ENCODE peak calls at places on chromosomes 4 and X, in four cellular contexts. S, W, P and R are unnamed samples.

GRCh38 chrX:111445485-111445884 is 33.5 kb upstream of the DCX start:
- DNase-seq in S (peak; percentile 42), P (no peak), W (no peak), R (peak; percentile 24)

GRCh38 chr4:185881427-185881826 is 69.4 kb upstream of the SORBS2 start:
- DNase-seq in S (peak; percentile 52), W (no peak), P (no peak), R (no peak)

GRCh38 chrX:6432211-6432610 is 102.7 kb downstream of the VCX3A start:
- DNase-seq in P (no peak), S (no peak), W (no peak), R (peak; percentile 3)

GRCh38 chr4:27128431-27128830 is 267.8 kb downstream of the STIM2 start:
- DNase-seq in S (no peak), W (no peak), P (no peak), R (no peak)

GRCh38 chr4:71241467-71242401 is 97.1 kb upstream of the SLC4A4 start:
- DNase-seq in P (no peak), S (no peak), W (no peak), R (no peak)

GRCh38 chrX:2708601-2709200 is 17.6 kb downstream of the CD99 start:
- DNase-seq in P (no peak), W (no peak), S (no peak), R (no peak)

GRCh38 chrX:47854474-47854873 is 17.8 kb downstream of the ZNF81 start:
- DNase-seq in P (no peak), W (no peak), S (peak; percentile 54), R (peak; percentile 5)

GRCh38 chr4:15451181-15451865 is 18.4 kb upstream of the CC2D2A start:
- DNase-seq in P (no peak), S (peak; percentile 77), W (no peak), R (peak; percentile 1)

GRCh38 chr4:142596121-142596520 is 250.0 kb downstream of the INPP4B start:
- DNase-seq in W (no peak), S (no peak), P (no peak), R (no peak)

GRCh38 chrX:119503484-119503861 is 35.2 kb downstream of the SLC25A5 start:
- DNase-seq in P (no peak), W (no peak), S (peak; percentile 91), R (peak; percentile 49)

GRCh38 chr4:128483816-128484215 is 196.2 kb upstream of the PGRMC2 start:
- DNase-seq in S (peak; percentile 49), W (no peak), P (no peak), R (peak; percentile 45)

GRCh38 chr4:140151700-140152014 is 2.3 kb downstream of the MAML3 start:
- DNase-seq in S (peak; percentile 89), W (no peak), P (peak; percentile 64), R (peak; percentile 83)

GRCh38 chr4:101178731-101179130 is 168.6 kb downstream of the PPP3CA start:
- DNase-seq in P (no peak), W (no peak), S (no peak), R (no peak)

GRCh38 chr4:24032371-24032989 is 142.6 kb upstream of the PPARGC1A start:
- DNase-seq in S (peak; percentile 42), W (no peak), P (no peak), R (no peak)

GRCh38 chrX:129642641-129643040 is 12.1 kb downstream of the APLN start:
- DNase-seq in S (peak; percentile 61), P (no peak), W (no peak), R (no peak)

GRCh38 chr4:113173865-113174264 is 124.4 kb downstream of the ANK2 start:
- DNase-seq in P (no peak), S (no peak), W (no peak), R (no peak)

GRCh38 chr4:69907151-69907550 is 23.7 kb upstream of the CSN1S1 start:
- DNase-seq in P (no peak), S (peak; percentile 30), W (no peak), R (no peak)

GRCh38 chr4:21835712-21836111 is 112.9 kb downstream of the KCNIP4 start:
- DNase-seq in P (no peak), W (no peak), S (no peak), R (no peak)

DNA sequence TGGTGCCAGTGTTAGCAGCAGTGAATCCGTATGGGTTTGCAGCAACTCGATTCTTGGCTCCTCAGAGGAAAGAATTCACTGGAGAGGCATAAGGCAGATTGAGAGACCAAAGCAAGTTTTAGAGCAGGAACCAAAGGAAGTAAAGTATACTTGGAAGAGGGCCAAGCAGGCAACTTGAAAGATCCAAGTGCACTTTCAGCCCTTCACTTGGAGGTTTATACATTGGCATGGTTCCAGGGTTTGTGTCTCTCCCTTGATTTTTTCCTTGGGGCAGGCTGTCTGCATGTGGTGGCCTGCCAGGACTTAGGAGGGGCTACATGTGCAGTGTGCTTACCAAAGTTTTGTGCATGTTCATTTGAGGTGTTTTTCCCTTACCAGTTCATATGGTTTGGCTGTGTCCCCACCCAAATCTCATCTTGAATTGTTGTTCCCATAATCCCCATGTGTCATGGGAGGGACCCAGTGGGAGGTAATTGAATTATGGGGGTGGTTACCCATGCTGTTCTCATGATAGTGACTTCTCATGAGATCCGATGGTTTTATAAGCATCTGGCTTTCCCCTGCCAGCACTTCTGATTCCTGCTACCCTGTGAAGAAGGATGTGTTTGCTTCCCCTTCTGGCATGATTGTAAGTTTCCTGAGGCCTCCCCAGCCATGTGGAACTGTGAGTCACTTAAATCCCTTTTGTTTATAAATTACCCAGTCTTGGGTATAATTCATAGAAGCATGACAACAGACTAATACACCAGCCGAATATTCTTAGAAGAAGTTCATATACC is 86.2 kb upstream of the TSPAN5 start:
- DNase-seq in W (no peak), S (peak; percentile 11), P (no peak), R (no peak)
- TF ChIP-seq CTCF in W (no peak), S (no peak), P (no peak), R (no peak)

GRCh38 chr4:107826427-107826980 is 1.8 kb downstream of the SGMS2 start:
- DNase-seq in W (no peak), P (no peak), S (no peak), R (no peak)
- H3K4me3 ChIP-seq in W (peak overlapping the region; percentile 67), P (no peak overlapping the region), S (peak overlapping the region; percentile 64), R (no peak overlapping the region)

DNA sequence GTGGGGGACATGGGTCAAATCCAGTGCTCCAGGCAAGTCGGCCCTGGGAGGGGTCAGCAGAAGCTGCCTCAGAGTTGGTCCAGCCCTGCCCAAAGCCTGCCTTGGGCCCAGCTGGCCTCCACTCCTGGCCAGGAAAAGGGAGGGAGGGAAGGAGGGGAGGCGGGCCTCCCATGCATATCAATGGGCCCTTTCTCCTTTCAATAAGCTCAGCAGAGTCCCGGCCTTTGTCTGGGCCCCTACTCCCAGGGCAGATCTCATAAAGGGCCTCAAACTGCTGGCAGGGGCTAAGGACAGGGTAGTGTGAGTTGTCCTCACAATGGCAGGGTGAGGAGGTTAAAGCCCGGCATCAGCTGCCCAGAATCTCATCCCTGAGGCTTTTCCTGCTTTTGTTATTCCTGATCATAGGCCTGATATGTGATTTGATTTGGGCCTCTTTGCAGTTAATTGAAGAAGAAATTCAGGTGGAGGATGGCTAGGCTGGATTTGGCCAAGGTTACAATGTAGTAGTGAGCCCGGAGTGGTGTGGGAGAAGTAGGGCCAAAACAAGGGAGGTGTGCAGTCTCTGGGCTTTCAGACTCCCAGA is 121.1 kb upstream of the ATP6AP2 start:
- DNase-seq in S (no peak), P (no peak), W (no peak), R (no peak)
- TF ChIP-seq CTCF in S (no peak), P (no peak), W (no peak), R (no peak)

DNA sequence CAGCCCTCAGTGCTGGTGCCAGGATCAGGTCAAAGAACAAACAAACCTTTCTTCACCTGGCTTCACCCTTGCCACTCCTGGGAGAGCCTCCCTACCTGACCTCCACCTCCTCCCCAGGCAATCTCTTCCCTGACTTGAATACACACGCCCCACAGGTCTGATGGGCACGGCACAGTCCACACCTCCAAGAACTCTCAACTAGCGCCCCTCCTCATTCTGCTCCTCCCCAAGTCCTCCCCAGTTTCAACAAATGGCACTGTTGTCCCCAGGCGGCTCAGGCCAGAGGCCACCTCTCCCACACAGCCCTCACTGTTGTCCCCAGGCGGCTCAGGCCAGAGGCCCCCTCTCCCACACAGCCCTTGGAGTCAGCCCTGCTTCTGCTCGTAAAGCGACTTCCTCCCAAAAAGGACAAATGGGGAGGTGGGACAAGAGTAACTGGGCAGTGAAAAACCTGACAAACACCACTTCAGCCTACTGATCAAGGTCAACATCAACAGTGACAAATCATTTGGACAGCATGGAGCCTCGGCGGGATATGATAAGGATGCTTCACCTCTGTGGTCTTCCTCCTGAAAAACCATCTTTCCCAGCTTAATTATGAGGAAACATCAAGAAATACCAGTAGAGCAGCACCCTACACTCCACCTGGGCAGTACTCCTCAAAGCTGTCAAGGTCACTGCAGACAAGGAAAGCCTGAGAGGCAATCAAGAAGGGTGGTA is 2.9 kb downstream of the LETM1 start:
- DNase-seq in S (no peak), W (no peak), P (no peak), R (no peak)
- H3K4me3 ChIP-seq in S (no peak overlapping the region), W (no peak overlapping the region), P (no peak overlapping the region), R (no peak overlapping the region)

DNA sequence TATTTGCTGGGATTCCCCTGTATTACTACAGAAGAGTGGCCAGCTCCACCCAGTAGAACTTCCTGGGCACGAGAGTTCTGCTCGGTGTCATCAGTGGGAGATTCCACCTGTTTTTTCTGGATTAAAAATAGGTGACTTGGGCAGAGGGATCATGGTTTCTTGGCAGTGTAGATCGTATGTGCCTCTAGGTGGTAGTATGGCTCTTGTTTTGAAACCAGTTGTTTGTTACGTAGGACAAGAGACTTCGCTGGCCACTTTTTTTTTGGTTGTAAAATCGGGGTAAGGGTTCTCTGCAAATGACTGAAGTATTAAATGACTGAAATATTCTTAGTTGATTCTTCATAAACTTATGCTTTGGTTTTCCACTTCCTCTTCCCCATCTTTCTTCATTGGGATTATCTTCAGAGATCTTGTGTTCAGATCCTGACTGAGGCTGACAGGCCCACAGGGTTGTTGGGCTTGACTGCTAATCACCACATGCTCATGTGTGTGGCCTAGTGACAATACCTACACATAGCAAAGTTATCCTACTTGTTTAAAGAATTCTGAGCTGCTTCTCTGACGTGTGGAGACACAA is 43.8 kb upstream of the WDR1 start:
- DNase-seq in S (peak; percentile 69), W (no peak), P (no peak), R (no peak)
- TF ChIP-seq CTCF in S (peak; percentile 40), W (no peak), P (no peak), R (no peak)

GRCh38 chr4:102789317-102789717 is 28.5 kb upstream of the MANBA start:
- DNase-seq in P (no peak), W (peak; percentile 65), S (peak; percentile 83), R (peak; percentile 70)

GRCh38 chr4:102787944-102788343 is 27.2 kb upstream of the MANBA start:
- DNase-seq in S (no peak), W (no peak), P (no peak), R (no peak)

GRCh38 chr4:102792361-102792936 is 31.7 kb upstream of the MANBA start:
- DNase-seq in P (no peak), W (no peak), S (no peak), R (no peak)

GRCh38 chr4:102794999-102795398 is 32.4 kb downstream of the UBE2D3 start:
- DNase-seq in P (no peak), W (no peak), S (no peak), R (no peak)

DNA sequence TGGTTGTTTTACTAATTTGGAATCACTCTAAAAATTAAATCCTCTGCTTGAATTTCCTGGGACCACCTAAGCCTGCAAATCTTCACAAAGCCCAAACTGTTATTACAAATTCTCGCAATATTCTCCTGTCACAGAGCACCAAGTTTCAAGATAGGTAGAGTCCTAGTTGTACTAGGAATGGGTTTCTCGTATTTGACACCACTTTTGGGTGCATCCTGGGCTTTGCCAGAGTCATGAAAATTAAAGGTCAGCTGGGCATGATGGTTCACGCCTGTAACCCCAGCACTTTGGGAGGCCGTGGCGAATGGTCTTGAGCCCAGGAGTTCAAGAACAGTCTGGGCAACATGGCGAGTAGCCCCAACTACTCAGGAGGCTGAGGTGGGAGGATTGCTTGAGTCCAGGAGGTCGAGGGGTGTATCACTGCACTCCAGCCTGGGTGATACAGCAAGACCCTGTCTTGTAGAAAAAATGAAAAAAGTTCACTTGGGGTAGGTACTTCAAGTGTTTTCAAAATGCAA is 30.6 kb upstream of the MANBA start:
- DNase-seq in W (no peak), S (no peak), P (no peak), R (no peak)
- H3K4me3 ChIP-seq in W (no peak overlapping the region), S (no peak overlapping the region), P (no peak overlapping the region), R (no peak overlapping the region)

GRCh38 chr4:3766791-3767561 is 791 bp downstream of the ADRA2C start:
- DNase-seq in S (no peak), W (no peak), P (no peak), R (no peak)
- TF ChIP-seq CTCF in S (no peak), W (no peak), P (no peak), R (no peak)